ENCODE peak calls at places on chromosomes 13 and 19, in five cellular contexts. F, Q, K, B and E are unnamed samples.

GRCh38 chr19:3196064-3196932 is 10.6 kb downstream of the NCLN start:
- DNase-seq in K (no peak), B (no peak), Q (no peak), F (no peak), E (no peak)

GRCh38 chr19:18014197-18014596 is 6.2 kb downstream of the ARRDC2 start:
- DNase-seq in K (no peak), F (no peak), B (no peak), Q (no peak), E (no peak)

GRCh38 chr13:27081893-27082292 is 89.7 kb downstream of the USP12 start:
- DNase-seq in B (no peak), F (no peak), K (no peak), Q (no peak), E (no peak)

GRCh38 chr13:48496796-48497195 is 36.1 kb downstream of the RCBTB2 start:
- DNase-seq in Q (no peak), B (no peak), F (no peak), K (no peak), E (no peak)

GRCh38 chr13:103104340-103104739 is 38.1 kb upstream of the SLC10A2 start:
- DNase-seq in F (peak), B (peak), K (no peak), Q (no peak), E (no peak)

GRCh38 chr19:45405435-45406164 is 731 bp upstream of the PPP1R13L start:
- DNase-seq in Q (peak), B (no peak), F (peak), K (peak), E (peak)

GRCh38 chr13:23547000-23547590 is 23.1 kb upstream of the TNFRSF19 start:
- DNase-seq in B (peak), Q (no peak), F (peak), K (no peak), E (peak)

GRCh38 chr13:97109841-97110492 is 112.2 kb upstream of the MBNL2 start:
- DNase-seq in Q (peak), F (peak), K (peak), B (peak), E (peak)

GRCh38 chr13:72431981-72432617 is 295.3 kb downstream of the MZT1 start:
- DNase-seq in B (no peak), Q (no peak), K (no peak), F (no peak), E (no peak)

GRCh38 chr19:43555185-43555770 is 20.0 kb downstream of the XRCC1 start:
- DNase-seq in Q (peak), F (peak), K (peak), B (peak), E (peak)

GRCh38 chr19:7679017-7679720 is 1.5 kb upstream of the TRAPPC5 start:
- DNase-seq in F (no peak), K (peak), Q (no peak), B (no peak), E (peak)

GRCh38 chr13:65460136-65460535 is 1770.0 kb downstream of the PCDH9 start:
- DNase-seq in K (no peak), B (no peak), F (no peak), Q (no peak), E (peak)

GRCh38 chr19:53977991-53978731 is 13.3 kb upstream of the CACNG6 start:
- DNase-seq in Q (peak), B (peak), K (no peak), F (peak), E (peak)

GRCh38 chr13:34349091-34349722 is 531.3 kb downstream of the RFC3 start:
- DNase-seq in F (no peak), K (no peak), B (no peak), Q (no peak), E (peak)

GRCh38 chr19:8663920-8664670 is 33.7 kb downstream of the NFILZ start:
- DNase-seq in K (no peak), B (no peak), Q (no peak), F (peak), E (no peak)

GRCh38 chr19:13022111-13022858 is 27.0 kb downstream of the NFIX start:
- DNase-seq in K (no peak), B (no peak), F (no peak), Q (no peak), E (peak)

GRCh38 chr19:31304877-31305312 is 44.3 kb downstream of the TSHZ3 start:
- DNase-seq in K (no peak), B (no peak), F (no peak), Q (no peak), E (no peak)

GRCh38 chr13:27211771-27212364 is 39.5 kb upstream of the RPL21 start:
- DNase-seq in F (no peak), B (no peak), Q (no peak), K (no peak), E (peak)

GRCh38 chr19:12484371-12485322 is at the start of gene ZNF709:
- DNase-seq in Q (peak), B (peak), K (peak), F (peak), E (peak)

GRCh38 chr19:6551607-6552450 is 21.0 kb downstream of the TNFSF9 start:
- DNase-seq in Q (no peak), B (no peak), F (peak), K (no peak), E (no peak)

GRCh38 chr13:64723735-64724134 is 2506.4 kb downstream of the PCDH9 start:
- DNase-seq in B (peak), K (peak), Q (no peak), F (no peak), E (peak)

GRCh38 chr13:105878119-105878518 is 657.3 kb downstream of the EFNB2 start:
- DNase-seq in Q (no peak), K (no peak), F (no peak), B (no peak), E (no peak)

GRCh38 chr19:38650911-38651584 is 3.6 kb downstream of the ACTN4 start:
- DNase-seq in K (no peak), Q (no peak), F (no peak), B (no peak), E (peak)

GRCh38 chr19:18427752-18428131 is 8.5 kb downstream of the SSBP4 start:
- DNase-seq in Q (no peak), B (no peak), K (no peak), F (no peak), E (no peak)

GRCh38 chr13:43908156-43909126 is 28.7 kb downstream of the LACC1 start:
- DNase-seq in Q (peak), F (no peak), K (peak), B (no peak), E (peak)

GRCh38 chr13:53075356-53076041 is 46.9 kb downstream of the OLFM4 start:
- DNase-seq in K (no peak), Q (no peak), B (no peak), F (no peak), E (no peak)

GRCh38 chr13:87122551-87122950 is 548.6 kb upstream of the SLITRK5 start:
- DNase-seq in F (no peak), Q (no peak), B (no peak), K (no peak), E (peak)

GRCh38 chr19:28481674-28482073 is 731.3 kb downstream of the UQCRFS1 start:
- DNase-seq in B (no peak), F (no peak), Q (no peak), K (no peak), E (no peak)

GRCh38 chr19:44684892-44685847 is 13.8 kb upstream of the CEACAM16 start:
- DNase-seq in K (no peak), F (peak), Q (peak), B (no peak), E (peak)

GRCh38 chr13:75633285-75633684 is 2.8 kb upstream of the LMO7 start:
- DNase-seq in Q (no peak), B (no peak), F (no peak), K (no peak), E (peak)

DNA sequence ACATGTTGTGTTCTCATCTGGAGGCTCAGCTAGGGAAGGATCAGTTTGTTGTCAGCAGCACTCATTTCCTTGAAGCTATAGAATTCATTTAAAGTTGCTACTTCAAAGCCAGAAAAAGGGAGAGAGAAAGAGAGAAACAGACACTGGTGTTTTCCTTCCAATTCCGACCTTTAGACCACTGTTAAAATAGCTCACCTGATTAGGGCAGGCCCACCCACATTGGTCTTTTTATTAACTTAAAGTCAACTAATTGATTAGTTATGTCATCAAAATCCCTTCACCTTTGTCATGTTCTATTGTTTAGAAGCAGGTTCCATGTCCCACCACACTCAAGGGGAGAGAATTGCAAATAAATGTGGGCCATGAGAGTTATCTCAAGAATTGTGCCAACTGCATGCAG is 560.2 kb downstream of the PCDH17 start:
- DNase-seq in K (no peak), B (no peak), F (no peak), Q (no peak), E (no peak)
- H2BK12ac ChIP-seq in K (no peak), B (no peak), F (no peak), Q (no peak), E (no peak)

GRCh38 chr19:10079031-10079453 is 7.1 kb upstream of the SHFL start:
- DNase-seq in B (no peak), K (no peak), F (no peak), Q (no peak), E (no peak)

GRCh38 chr19:10074153-10074552 is 12.0 kb upstream of the SHFL start:
- DNase-seq in K (no peak), B (no peak), Q (no peak), F (no peak), E (peak)

GRCh38 chr19:10076535-10076934 is 9.6 kb upstream of the SHFL start:
- DNase-seq in F (no peak), B (no peak), K (no peak), Q (no peak), E (no peak)

GRCh38 chr19:10083911-10084310 is 2.2 kb upstream of the SHFL start:
- DNase-seq in B (no peak), K (no peak), Q (no peak), F (no peak), E (no peak)

DNA sequence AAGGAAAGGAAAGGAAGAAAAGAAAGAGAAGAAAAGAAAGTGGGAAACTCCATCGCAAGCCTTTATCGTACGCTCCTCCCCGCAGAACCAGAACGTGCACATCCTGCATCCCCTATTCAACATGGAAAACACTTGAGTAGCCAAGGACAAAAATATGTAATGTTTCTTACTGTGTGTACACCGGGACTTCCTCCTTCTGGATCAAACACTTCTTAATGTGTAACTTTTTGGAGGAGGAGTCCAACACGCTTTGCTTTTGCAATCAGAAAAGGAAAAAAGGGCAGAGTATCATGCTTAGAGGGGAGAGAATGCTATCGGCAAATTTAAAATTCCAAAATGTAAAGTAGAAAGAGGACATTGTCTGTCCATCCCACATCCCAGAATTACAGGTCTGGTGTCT is 7.8 kb upstream of the SHFL start:
- DNase-seq in F (no peak), K (no peak), Q (no peak), B (no peak), E (no peak)
- H2BK12ac ChIP-seq in F (no peak), K (no peak), Q (no peak), B (no peak), E (no peak)

GRCh38 chr13:112752711-112753541 is 63.1 kb downstream of the ATP11A start:
- DNase-seq in Q (no peak), B (no peak), K (no peak), F (no peak), E (no peak)

GRCh38 chr13:112753868-112754267 is 64.0 kb downstream of the ATP11A start:
- DNase-seq in F (no peak), K (no peak), Q (no peak), B (no peak), E (no peak)

GRCh38 chr13:112755331-112755730 is 65.5 kb downstream of the ATP11A start:
- DNase-seq in K (no peak), Q (no peak), F (no peak), B (no peak), E (no peak)

GRCh38 chr13:112756081-112756480 is 66.2 kb downstream of the ATP11A start:
- DNase-seq in K (no peak), F (no peak), B (no peak), Q (no peak), E (no peak)

DNA sequence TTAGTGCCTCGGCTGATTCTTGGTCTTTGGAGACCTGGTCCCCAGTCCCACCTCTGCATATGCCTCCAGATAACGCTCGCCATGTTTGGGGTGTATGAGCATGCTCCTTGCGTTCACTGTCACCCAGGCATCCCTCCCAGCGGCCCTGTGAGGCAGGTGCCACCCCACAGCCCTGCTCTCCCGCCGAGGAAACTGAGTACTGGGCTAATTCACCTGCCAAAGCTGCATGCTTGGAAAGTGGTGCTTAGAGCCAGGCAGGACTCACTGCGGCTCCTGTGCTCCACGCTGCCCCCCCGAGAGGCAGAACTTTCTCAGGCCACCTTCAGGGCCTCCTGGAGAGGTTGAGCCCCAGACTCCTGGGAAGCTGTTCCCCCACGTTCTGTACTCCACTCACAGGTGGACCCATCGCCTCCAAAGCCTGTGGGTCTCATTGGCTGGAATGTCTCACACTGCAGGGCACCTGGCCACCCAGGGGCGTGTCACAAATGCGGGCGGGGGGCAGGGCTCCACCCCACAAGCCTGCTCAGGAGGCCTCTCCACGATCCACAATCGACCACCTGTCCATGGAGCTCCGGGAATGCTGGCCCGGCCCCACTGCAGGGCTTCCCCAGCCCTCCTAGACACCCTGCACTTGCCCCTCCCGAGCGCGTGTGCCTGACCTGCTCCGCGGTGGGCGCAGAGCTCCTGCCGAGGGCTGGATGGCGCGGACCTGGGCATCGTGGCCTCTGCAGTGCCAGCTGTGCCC is 64.6 kb downstream of the ATP11A start:
- DNase-seq in F (no peak), B (no peak), K (no peak), Q (no peak), E (no peak)
- H2BK12ac ChIP-seq in F (no peak), B (no peak), K (no peak), Q (peak), E (no peak)

DNA sequence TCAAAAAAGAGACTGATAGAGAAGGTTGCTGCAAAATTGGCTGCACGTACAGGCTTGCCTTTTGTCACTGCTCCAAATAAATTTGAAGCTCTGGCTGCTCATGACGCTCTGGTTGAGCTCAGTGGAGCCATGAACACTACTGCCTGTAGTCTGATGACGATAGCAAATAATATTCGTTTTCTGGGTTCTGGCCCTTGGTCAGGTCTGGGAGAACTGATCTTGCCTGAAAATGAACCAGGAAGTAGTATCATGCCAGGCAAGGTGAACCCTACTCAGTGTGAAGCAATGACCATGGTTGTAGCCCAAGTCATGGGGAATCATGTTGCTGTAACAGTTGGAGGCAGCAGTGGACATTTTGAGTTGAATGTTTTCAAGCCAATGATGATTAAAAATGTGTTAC is 16.1 kb upstream of the AKAP11 start:
- DNase-seq in Q (no peak), K (no peak), F (no peak), B (no peak), E (no peak)
- H2BK12ac ChIP-seq in Q (no peak), K (no peak), F (no peak), B (no peak), E (no peak)

GRCh38 chr13:111476197-111476596 is 155.8 kb downstream of the TEX29 start:
- DNase-seq in F (no peak), B (no peak), Q (no peak), K (no peak), E (no peak)
- H2BK12ac ChIP-seq in F (no peak), B (no peak), Q (no peak), K (no peak), E (no peak)

DNA sequence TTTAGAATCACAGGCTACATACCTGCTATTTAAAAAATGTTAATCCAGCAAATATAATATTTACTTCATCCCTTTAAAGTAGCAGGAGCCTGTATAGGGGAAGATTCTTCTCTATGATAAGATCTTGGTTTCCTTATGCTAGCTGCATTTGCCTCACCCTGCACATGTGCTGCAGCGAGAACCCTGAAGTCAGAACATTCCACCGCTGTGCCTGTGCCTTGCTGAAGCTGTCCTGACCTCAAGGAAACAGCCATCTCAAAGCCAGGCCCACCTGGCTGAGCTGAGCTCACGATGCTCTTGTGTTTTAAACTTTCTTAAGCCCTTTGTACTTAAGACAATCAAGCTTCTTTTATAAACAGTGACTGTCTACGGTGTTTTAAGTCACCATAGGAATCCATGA is 355.0 kb upstream of the PCDH20 start:
- DNase-seq in Q (no peak), B (no peak), K (peak), F (no peak), E (no peak)
- H2BK12ac ChIP-seq in Q (no peak), B (peak), K (no peak), F (no peak), E (no peak)